ENCODE peak calls at places on chromosomes 13 and 19, in six cellular contexts. W is CD4-positive, alpha-beta memory T cell; H is heart left ventricle; U is IMR-90; A is astrocyte of the spinal cord; S is hepatocyte. X is an unnamed sample.

GRCh38 chr13:110284809-110285519 is 22.0 kb downstream of the COL4A1 start:
- DNase-seq in W (no peak), H (no peak), U (no peak), A (no peak), S (no peak), X (no peak)

GRCh38 chr19:4495471-4495870 is 22.8 kb downstream of the PLIN4 start:
- DNase-seq in W (no peak), H (no peak), U (no peak), A (no peak), S (no peak), X (no peak)

GRCh38 chr19:9991425-9992191 is 18.7 kb downstream of the COL5A3 start:
- DNase-seq in W (no peak), H (no peak), U (no peak), A (no peak), S (no peak), X (no peak)

GRCh38 chr19:2315818-2316353 is 7.9 kb upstream of the LINGO3 start:
- DNase-seq in W (no peak), H (peak; percentile 77), U (peak; percentile 56), A (peak; percentile 50), S (peak; percentile 71), X (peak; percentile 55)

GRCh38 chr19:23799321-23799720 is 40.6 kb upstream of the ZNF681 start:
- DNase-seq in W (peak; percentile 59), H (no peak), U (no peak), A (no peak), S (no peak), X (no peak)

GRCh38 chr19:10091892-10092641 is 6.0 kb downstream of the SHFL start:
- DNase-seq in W (no peak), H (no peak), U (no peak), A (no peak), S (no peak), X (no peak)

GRCh38 chr19:48844472-48844871 is 8.2 kb upstream of the HSD17B14 start:
- DNase-seq in W (no peak), H (no peak), U (peak; percentile 68), A (peak; percentile 29), S (no peak), X (peak; percentile 82)

GRCh38 chr19:30898353-30899103 is 450.7 kb downstream of the TSHZ3 start:
- DNase-seq in W (no peak), H (no peak), U (no peak), A (no peak), S (no peak), X (no peak)

GRCh38 chr13:28429685-28430290 is 65.1 kb downstream of the FLT1 start:
- DNase-seq in W (no peak), H (no peak), U (peak; percentile 60), A (no peak), S (no peak), X (no peak)

GRCh38 chr13:45833242-45833641 is 18.3 kb downstream of the SIAH3 start:
- DNase-seq in W (no peak), H (no peak), U (no peak), A (no peak), S (no peak), X (no peak)

GRCh38 chr19:33418461-33418860 is 45.0 kb downstream of the CEBPG start:
- DNase-seq in W (no peak), H (no peak), U (no peak), A (no peak), S (no peak), X (no peak)

GRCh38 chr19:34979819-34980640 is 16.0 kb upstream of the ZNF792 start:
- DNase-seq in W (no peak), H (no peak), U (no peak), A (no peak), S (no peak), X (no peak)

GRCh38 chr13:51524846-51525566 is 59.3 kb upstream of the WDFY2 start:
- DNase-seq in W (no peak), H (no peak), U (peak; percentile 90), A (no peak), S (peak; percentile 19), X (no peak)

GRCh38 chr19:6113616-6114188 is 3.4 kb upstream of the RFX2 start:
- DNase-seq in W (no peak), H (no peak), U (no peak), A (no peak), S (no peak), X (no peak)

GRCh38 chr13:71870036-71870435 is 3.0 kb upstream of the DACH1 start:
- DNase-seq in W (no peak), H (no peak), U (no peak), A (no peak), S (no peak), X (no peak)

GRCh38 chr13:113560645-113561416 is 23.7 kb upstream of the TFDP1 start:
- DNase-seq in W (no peak), H (no peak), U (no peak), A (no peak), S (no peak), X (no peak)

GRCh38 chr13:44574466-44574855 is 1.7 kb downstream of the TSC22D1 start:
- DNase-seq in W (no peak), H (no peak), U (peak; percentile 36), A (no peak), S (no peak), X (no peak)

GRCh38 chr13:20394506-20394905 is 131.2 kb downstream of the CRYL1 start:
- DNase-seq in W (no peak), H (no peak), U (no peak), A (no peak), S (no peak), X (no peak)

GRCh38 chr19:2633693-2634075 is 68.8 kb downstream of the GNG7 start:
- DNase-seq in W (no peak), H (no peak), U (no peak), A (no peak), S (no peak), X (no peak)

GRCh38 chr13:44022196-44022595 is 142.5 kb downstream of the LACC1 start:
- DNase-seq in W (no peak), H (no peak), U (no peak), A (no peak), S (no peak), X (peak; percentile 18)